ENCODE peak calls at places on chromosomes 6 and 20, in four cellular contexts. Z is GM23338, I is upper lobe of right lung, D is lower leg skin. L is an unnamed sample.

GRCh38 chr20:25277051-25277801 is 29.3 kb downstream of the PYGB start:
- DNase-seq in Z (no peak), D (peak), I (peak), L (no peak)

GRCh38 chr6:14001329-14002012 is 76.7 kb downstream of the RNF182 start:
- DNase-seq in D (no peak), Z (no peak), I (no peak), L (no peak)

GRCh38 chr6:160277546-160277945 is 18.9 kb upstream of the SLC22A2 start:
- DNase-seq in I (no peak), Z (no peak), D (no peak), L (no peak)

GRCh38 chr20:2745060-2745910 is 52.7 kb downstream of the EBF4 start:
- DNase-seq in Z (no peak), I (no peak), D (no peak), L (no peak)

GRCh38 chr20:20363449-20364015 is 4.4 kb upstream of the INSM1 start:
- DNase-seq in I (no peak), Z (peak), D (no peak), L (no peak)

GRCh38 chr6:44309631-44310030 is 3.5 kb downstream of the AARS2 start:
- DNase-seq in I (no peak), D (no peak), Z (no peak), L (no peak)

GRCh38 chr20:3748073-3748472 is 15.6 kb downstream of the HSPA12B start:
- DNase-seq in D (no peak), Z (no peak), I (no peak), L (no peak)

GRCh38 chr6:93164781-93165180 is 254.6 kb downstream of the EPHA7 start:
- DNase-seq in D (no peak), I (no peak), Z (no peak), L (no peak)

GRCh38 chr6:84926756-84927155 is 162.4 kb upstream of the TBX18 start:
- DNase-seq in D (no peak), I (no peak), Z (no peak), L (no peak)

GRCh38 chr20:2759143-2759542 is 41.3 kb downstream of the CPXM1 start:
- DNase-seq in Z (no peak), D (peak), I (no peak), L (no peak)

GRCh38 chr6:157989541-157990289 is 8.1 kb downstream of the SYNJ2 start:
- DNase-seq in D (peak), I (peak), Z (peak), L (no peak)

GRCh38 chr6:43687437-43688347 is at the start of gene MRPS18A:
- DNase-seq in D (peak), Z (peak), I (peak), L (peak)

GRCh38 chr20:51500936-51501335 is 41.6 kb downstream of the NFATC2 start:
- DNase-seq in I (no peak), D (peak), Z (no peak), L (no peak)

DNA sequence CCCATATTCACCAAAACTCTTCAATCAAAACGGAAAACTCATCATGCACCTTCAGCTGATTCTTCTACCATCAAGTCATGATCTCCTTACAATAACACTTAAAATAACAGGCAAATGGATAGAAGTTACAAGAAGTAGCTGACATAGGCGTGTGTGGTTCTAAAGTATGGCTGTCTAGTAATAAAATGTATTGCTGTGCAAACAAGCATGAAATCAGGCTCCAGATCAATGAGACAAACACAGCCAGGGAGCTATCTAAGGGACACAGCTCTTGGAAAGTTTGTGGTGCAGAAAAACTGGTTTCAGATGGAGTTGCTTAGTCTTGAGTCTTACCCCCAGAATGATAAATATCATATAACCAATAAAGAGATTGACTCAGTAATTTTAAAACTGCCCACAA is 434.8 kb upstream of the NOX3 start:
- DNase-seq in D (no peak), Z (no peak), I (no peak), L (no peak)
- H3K4me3 ChIP-seq in D (no peak), Z (no peak), I (no peak), L (no peak)

DNA sequence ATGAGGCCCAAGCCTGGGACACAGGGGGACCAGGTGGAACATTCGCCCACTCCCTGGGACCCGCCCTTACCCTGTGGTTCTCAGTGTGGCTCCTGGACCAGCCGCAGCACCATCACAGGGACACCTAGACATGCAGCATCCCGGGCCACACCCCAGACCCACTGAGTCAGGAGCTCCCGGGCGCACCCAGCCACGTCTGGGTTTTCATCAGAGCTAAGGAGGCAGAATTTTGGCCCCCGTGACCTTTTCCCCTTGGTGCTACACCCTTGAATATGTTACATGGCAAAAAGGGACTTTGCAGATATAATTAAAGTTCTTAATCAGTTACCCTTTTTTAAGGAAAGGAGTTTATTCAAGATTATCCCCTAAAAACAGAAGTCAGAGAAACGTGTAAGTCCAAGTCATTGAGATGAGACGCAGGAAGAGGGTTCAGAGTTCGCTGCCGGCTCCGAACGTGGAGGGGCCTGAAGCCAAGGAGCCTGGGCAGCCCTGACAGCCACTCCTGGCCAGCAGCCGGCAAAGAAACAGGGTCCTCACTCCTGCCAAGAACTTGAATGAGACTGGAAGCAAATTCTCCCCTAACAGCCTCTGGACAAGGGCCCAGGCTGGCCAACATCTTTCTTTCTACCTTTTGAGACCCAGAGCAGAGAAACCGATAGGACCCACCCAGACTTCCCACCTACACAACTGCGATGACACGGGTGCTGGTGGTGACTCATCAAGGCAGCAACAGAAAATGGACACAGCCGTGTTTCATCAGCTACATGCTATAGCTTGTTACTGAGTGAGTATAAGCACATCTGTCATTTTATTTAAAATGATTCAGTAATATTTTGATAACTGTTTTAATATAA is 25.3 kb downstream of the BFSP1 start:
- DNase-seq in I (no peak), Z (no peak), D (peak), L (no peak)
- H3K4me3 ChIP-seq in I (peak), Z (peak), D (no peak), L (no peak)

GRCh38 chr6:149646599-149646998 is 1.9 kb downstream of the KATNA1 start:
- DNase-seq in D (no peak), I (no peak), Z (no peak), L (no peak)
- H3K4me3 ChIP-seq in D (no peak), I (peak), Z (peak), L (no peak)

DNA sequence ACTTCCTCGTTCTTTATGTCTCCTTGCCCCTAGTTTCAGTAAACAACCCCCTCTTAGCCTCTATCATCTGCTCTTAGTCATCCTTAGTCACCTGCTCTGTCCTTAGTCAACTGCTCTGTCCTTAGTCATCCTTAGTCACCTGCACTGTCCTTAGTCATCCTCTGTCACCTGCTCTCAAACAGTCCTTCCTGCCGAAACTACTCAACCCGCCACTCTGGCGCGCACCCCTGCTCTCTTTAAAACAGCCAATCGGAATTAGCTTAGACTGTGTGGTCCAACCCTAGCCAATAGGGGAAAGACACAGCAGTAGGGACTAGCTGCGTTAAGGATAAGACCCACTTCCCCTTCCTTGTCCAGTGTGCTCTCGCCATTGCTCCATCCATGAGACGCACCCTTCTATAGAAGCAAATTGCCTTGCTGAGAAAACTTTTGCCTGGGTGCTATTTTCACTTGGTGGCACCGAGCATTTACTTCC is 73.9 kb downstream of the BACH2 start:
- DNase-seq in D (peak), Z (no peak), I (no peak), L (no peak)
- H3K4me3 ChIP-seq in D (no peak), Z (no peak), I (no peak), L (no peak)

L was measured in Jurkat, Clone E6-1.